ENCODE peak calls at places on chromosomes 13 and 19, in eight cellular contexts. T, S, J, A, M, N, F and O are unnamed samples.

GRCh38 chr19:6613711-6614110 is 22.8 kb upstream of the CD70 start:
- DNase-seq in T (no peak), S (no peak), J (peak), A (no peak), M (no peak), N (no peak), F (no peak), O (peak)

GRCh38 chr19:18063463-18063862 is 23.3 kb downstream of the IL12RB1 start:
- DNase-seq in T (no peak), S (no peak), J (no peak), A (no peak), M (no peak), N (no peak), F (peak), O (no peak)

GRCh38 chr13:108915095-108915633 is 285.8 kb downstream of the MYO16 start:
- DNase-seq in T (no peak), S (no peak), J (peak), A (no peak), M (no peak), N (no peak), F (no peak), O (no peak)

GRCh38 chr13:99272481-99272880 is 14.3 kb upstream of the GPR18 start:
- DNase-seq in T (no peak), S (no peak), J (no peak), A (no peak), M (no peak), N (no peak), F (no peak), O (no peak)

GRCh38 chr19:29492761-29493160 is 33.0 kb upstream of the VSTM2B start:
- DNase-seq in T (no peak), S (no peak), J (no peak), A (no peak), M (no peak), N (peak), F (no peak), O (no peak)

GRCh38 chr19:33409906-33410685 is 36.6 kb downstream of the CEBPG start:
- DNase-seq in T (no peak), S (no peak), J (no peak), A (no peak), M (no peak), N (no peak), F (no peak), O (no peak)

GRCh38 chr19:12527034-12527836 is 24.0 kb downstream of the ZNF564 start:
- DNase-seq in T (no peak), S (no peak), J (peak), A (no peak), M (no peak), N (no peak), F (no peak), O (no peak)

GRCh38 chr13:80473695-80474094 is 132.8 kb upstream of the SPRY2 start:
- DNase-seq in T (no peak), S (no peak), J (peak), A (peak), M (no peak), N (no peak), F (no peak), O (no peak)

GRCh38 chr13:101965096-101965495 is 436.8 kb downstream of the FGF14 start:
- DNase-seq in T (no peak), S (no peak), J (no peak), A (no peak), M (no peak), N (no peak), F (no peak), O (no peak)

GRCh38 chr19:55668603-55669348 is 6.2 kb upstream of the EPN1 start:
- DNase-seq in T (no peak), S (no peak), J (no peak), A (no peak), M (no peak), N (no peak), F (no peak), O (no peak)

GRCh38 chr19:18173054-18173571 is 500 bp upstream of the IFI30 start:
- DNase-seq in T (peak), S (peak), J (no peak), A (no peak), M (no peak), N (peak), F (no peak), O (peak)

GRCh38 chr19:48348039-48348438 is 15.7 kb downstream of the TMEM143 start:
- DNase-seq in T (no peak), S (no peak), J (no peak), A (peak), M (no peak), N (no peak), F (no peak), O (no peak)

GRCh38 chr19:48283908-48284307 is 14.0 kb downstream of the ZNF114 start:
- DNase-seq in T (no peak), S (no peak), J (peak), A (no peak), M (no peak), N (no peak), F (no peak), O (no peak)

GRCh38 chr19:50333737-50334617 is 4.8 kb upstream of the KCNC3 start:
- DNase-seq in T (peak), S (peak), J (peak), A (peak), M (peak), N (peak), F (no peak), O (no peak)

GRCh38 chr13:34765446-34766180 is 176.5 kb upstream of the NBEA start:
- DNase-seq in T (no peak), S (no peak), J (no peak), A (no peak), M (no peak), N (no peak), F (no peak), O (no peak)

GRCh38 chr13:35855531-35856019 is 275.6 kb downstream of the DCLK1 start:
- DNase-seq in T (no peak), S (no peak), J (peak), A (no peak), M (no peak), N (no peak), F (no peak), O (no peak)

GRCh38 chr19:41221514-41222205 is 2.6 kb downstream of the AXL start:
- DNase-seq in T (no peak), S (no peak), J (no peak), A (no peak), M (no peak), N (no peak), F (no peak), O (no peak)

GRCh38 chr19:45038931-45039893 is at the start of gene CLASRP:
- DNase-seq in T (peak), S (peak), J (peak), A (peak), M (peak), N (peak), F (peak), O (peak)

GRCh38 chr13:28659611-28659970 is 661 bp downstream of the POMP start:
- DNase-seq in T (no peak), S (no peak), J (peak), A (no peak), M (no peak), N (no peak), F (no peak), O (no peak)

GRCh38 chr19:40613669-40614594 is 12.8 kb downstream of the LTBP4 start:
- DNase-seq in T (peak), S (no peak), J (peak), A (peak), M (peak), N (peak), F (peak), O (peak)

GRCh38 chr19:3767050-3767449 is 4.6 kb downstream of the MRPL54 start:
- DNase-seq in T (no peak), S (no peak), J (no peak), A (no peak), M (no peak), N (no peak), F (no peak), O (no peak)

GRCh38 chr19:345320-345879 is 804 bp upstream of the MIER2 start:
- DNase-seq in T (no peak), S (no peak), J (no peak), A (no peak), M (no peak), N (no peak), F (no peak), O (no peak)

GRCh38 chr19:2775556-2776430 is 7.3 kb downstream of the SGTA start:
- DNase-seq in T (peak), S (no peak), J (peak), A (peak), M (peak), N (peak), F (no peak), O (peak)

GRCh38 chr13:71515639-71516038 is 351.4 kb downstream of the DACH1 start:
- DNase-seq in T (no peak), S (no peak), J (no peak), A (no peak), M (no peak), N (no peak), F (no peak), O (no peak)

GRCh38 chr19:45154064-45154827 is 6.5 kb downstream of the NKPD1 start:
- DNase-seq in T (no peak), S (no peak), J (peak), A (no peak), M (no peak), N (no peak), F (no peak), O (no peak)

GRCh38 chr13:25923217-25924085 is 128.4 kb downstream of the SHISA2 start:
- DNase-seq in T (no peak), S (no peak), J (no peak), A (no peak), M (no peak), N (no peak), F (no peak), O (no peak)

GRCh38 chr19:48249502-48250014 is 6.2 kb downstream of the CARD8 start:
- DNase-seq in T (peak), S (no peak), J (peak), A (peak), M (peak), N (peak), F (peak), O (peak)

GRCh38 chr19:4455742-4456565 is 1.6 kb downstream of the UBXN6 start:
- DNase-seq in T (peak), S (no peak), J (peak), A (peak), M (no peak), N (no peak), F (no peak), O (no peak)

GRCh38 chr13:19324325-19324724 is 142.7 kb upstream of the TUBA3C start:
- DNase-seq in T (no peak), S (no peak), J (no peak), A (no peak), M (no peak), N (no peak), F (no peak), O (no peak)

GRCh38 chr19:996051-996838 is 4.0 kb upstream of the GRIN3B start:
- DNase-seq in T (no peak), S (no peak), J (peak), A (peak), M (peak), N (no peak), F (no peak), O (no peak)

GRCh38 chr13:74325106-74325505 is 190.9 kb upstream of the KLF12 start:
- DNase-seq in T (no peak), S (no peak), J (peak), A (peak), M (no peak), N (no peak), F (no peak), O (no peak)

GRCh38 chr13:80340643-80341097 is 256 bp downstream of the SPRY2 start:
- DNase-seq in T (no peak), S (no peak), J (peak), A (no peak), M (no peak), N (peak), F (no peak), O (peak)

GRCh38 chr19:46571495-46571894 is 29.6 kb upstream of the CALM3 start:
- DNase-seq in T (no peak), S (no peak), J (peak), A (no peak), M (no peak), N (no peak), F (peak), O (no peak)

GRCh38 chr19:1365964-1366695 is 17.6 kb upstream of the NDUFS7 start:
- DNase-seq in T (no peak), S (no peak), J (no peak), A (no peak), M (no peak), N (no peak), F (no peak), O (no peak)

GRCh38 chr13:73733691-73734090 is 400.5 kb downstream of the KLF12 start:
- DNase-seq in T (no peak), S (no peak), J (no peak), A (no peak), M (no peak), N (no peak), F (no peak), O (no peak)

GRCh38 chr13:41905600-41906254 is 55.2 kb downstream of the VWA8 start:
- DNase-seq in T (no peak), S (no peak), J (peak), A (no peak), M (no peak), N (no peak), F (no peak), O (no peak)

GRCh38 chr13:59459972-59460371 is 703.8 kb downstream of the DIAPH3 start:
- DNase-seq in T (no peak), S (no peak), J (no peak), A (no peak), M (no peak), N (no peak), F (no peak), O (no peak)

GRCh38 chr13:111469916-111470506 is 149.6 kb downstream of the TEX29 start:
- DNase-seq in T (no peak), S (no peak), J (no peak), A (no peak), M (no peak), N (no peak), F (no peak), O (no peak)

GRCh38 chr13:48275507-48275906 is 28.0 kb upstream of the RB1 start:
- DNase-seq in T (no peak), S (no peak), J (no peak), A (no peak), M (no peak), N (no peak), F (no peak), O (no peak)

GRCh38 chr13:48278806-48279205 is 24.7 kb upstream of the RB1 start:
- DNase-seq in T (no peak), S (no peak), J (no peak), A (no peak), M (no peak), N (no peak), F (no peak), O (no peak)

GRCh38 chr13:48268019-48268418 is 35.0 kb downstream of the ITM2B start:
- DNase-seq in T (no peak), S (no peak), J (no peak), A (no peak), M (no peak), N (no peak), F (no peak), O (no peak)

DNA sequence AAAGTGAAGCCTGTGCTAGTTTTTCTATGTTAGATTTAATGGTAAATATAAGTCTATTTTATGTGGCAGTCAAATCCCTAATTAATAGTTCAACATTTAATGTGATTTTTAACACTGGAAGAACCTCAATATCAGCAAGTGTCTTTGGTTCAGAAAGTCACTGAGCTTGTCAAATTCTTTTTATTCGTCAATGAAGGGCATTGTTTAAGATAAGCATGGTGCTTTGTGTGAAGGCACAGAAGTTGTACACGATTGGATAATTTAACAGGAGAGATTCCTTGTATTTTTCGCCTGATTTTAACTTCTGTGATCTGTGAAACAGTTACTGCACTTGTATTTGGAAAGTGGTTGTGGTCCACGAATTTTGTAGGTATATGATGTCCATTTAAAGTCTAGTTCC is 30.2 kb upstream of the RB1 start:
- DNase-seq in T (no peak), S (no peak), J (no peak), A (no peak), M (no peak), N (no peak), F (no peak), O (no peak)
- TF ChIP-seq CTCF in T (no peak), S (no peak), J (no peak), A (no peak), M (no peak), N (no peak), F (no peak), O (no peak)

GRCh38 chr19:38211779-38212178 is 12.2 kb downstream of the DPF1 start:
- DNase-seq in T (no peak), S (no peak), J (no peak), A (no peak), M (no peak), N (no peak), F (no peak), O (no peak)

GRCh38 chr19:38210458-38210987 is 13.5 kb downstream of the DPF1 start:
- DNase-seq in T (peak), S (no peak), J (no peak), A (peak), M (no peak), N (no peak), F (peak), O (no peak)

GRCh38 chr19:38213911-38214625 is 10.0 kb downstream of the DPF1 start:
- DNase-seq in T (no peak), S (no peak), J (peak), A (no peak), M (peak), N (no peak), F (no peak), O (no peak)

GRCh38 chr19:38211206-38211605 is 12.8 kb downstream of the DPF1 start:
- DNase-seq in T (no peak), S (no peak), J (no peak), A (no peak), M (no peak), N (no peak), F (no peak), O (no peak)

GRCh38 chr19:38213469-38213868 is 10.6 kb downstream of the DPF1 start:
- DNase-seq in T (no peak), S (no peak), J (no peak), A (no peak), M (no peak), N (no peak), F (no peak), O (no peak)
- TF ChIP-seq CTCF in T (no peak), S (no peak), J (no peak), A (no peak), M (no peak), N (no peak), F (no peak), O (no peak)

DNA sequence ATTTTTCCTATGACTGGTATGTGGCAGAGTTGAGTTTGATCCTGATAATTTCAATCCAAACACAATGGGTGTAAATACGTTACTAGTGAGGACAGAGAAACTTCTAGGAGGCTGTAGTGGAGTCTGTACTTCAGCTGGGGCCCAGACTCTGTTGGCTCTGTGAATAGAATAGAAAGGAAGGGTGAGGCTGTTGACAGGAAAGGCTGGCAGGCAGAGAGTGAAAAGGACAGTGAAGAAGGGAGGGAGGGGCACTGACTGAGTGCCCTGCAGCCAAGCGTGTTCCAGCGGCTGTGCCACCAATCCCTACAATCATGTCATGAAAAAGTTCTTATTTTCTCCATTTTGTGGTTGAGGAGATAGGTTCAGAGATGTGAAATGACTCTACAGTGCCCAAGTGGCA is 80.5 kb downstream of the MBNL2 start:
- DNase-seq in T (no peak), S (no peak), J (no peak), A (no peak), M (no peak), N (no peak), F (no peak), O (no peak)
- TF ChIP-seq CTCF in T (no peak), S (no peak), J (no peak), A (no peak), M (no peak), N (no peak), F (no peak), O (no peak)

DNA sequence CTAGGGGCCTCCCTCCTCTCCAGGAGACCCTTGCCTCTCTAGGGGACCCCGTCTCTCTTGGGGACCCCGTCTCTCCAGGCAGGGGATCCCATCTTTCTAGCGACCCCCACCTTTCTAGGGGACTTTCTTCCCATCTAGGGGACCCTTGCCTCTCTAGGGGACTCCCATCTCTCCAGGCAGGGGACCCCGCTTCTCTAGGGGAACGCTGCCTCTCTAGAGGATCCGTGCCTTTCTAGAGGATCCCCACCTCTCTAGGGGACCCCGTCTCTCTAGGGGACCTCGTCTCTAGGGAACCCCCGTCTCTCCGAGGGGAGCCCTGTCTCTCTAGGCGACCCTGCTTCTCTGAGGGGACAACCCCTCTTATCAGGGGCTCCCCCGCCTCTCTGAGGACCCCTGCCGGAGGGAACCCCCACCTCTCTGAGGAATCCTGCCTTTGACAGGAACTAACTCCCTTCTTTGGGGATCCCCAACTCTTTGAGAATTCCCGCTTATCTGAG is 19.1 kb upstream of the GATAD2A start:
- DNase-seq in T (no peak), S (no peak), J (no peak), A (no peak), M (no peak), N (no peak), F (no peak), O (no peak)
- TF ChIP-seq CTCF in T (no peak), S (no peak), J (peak), A (no peak), M (no peak), N (no peak), F (no peak), O (peak)

GRCh38 chr19:9431475-9431874 is 3.9 kb downstream of the ZNF266 start:
- DNase-seq in T (peak), S (no peak), J (no peak), A (no peak), M (peak), N (no peak), F (peak), O (no peak)
- TF ChIP-seq CTCF in T (peak), S (no peak), J (peak), A (no peak), M (peak), N (no peak), F (peak), O (peak)

GRCh38 chr19:42325308-42325895 is at the start of gene MEGF8:
- DNase-seq in T (peak), S (peak), J (peak), A (peak), M (peak), N (peak), F (peak), O (peak)
- TF ChIP-seq CTCF in T (peak), S (no peak), J (peak), A (peak), M (no peak), N (peak), F (peak), O (no peak)

DNA sequence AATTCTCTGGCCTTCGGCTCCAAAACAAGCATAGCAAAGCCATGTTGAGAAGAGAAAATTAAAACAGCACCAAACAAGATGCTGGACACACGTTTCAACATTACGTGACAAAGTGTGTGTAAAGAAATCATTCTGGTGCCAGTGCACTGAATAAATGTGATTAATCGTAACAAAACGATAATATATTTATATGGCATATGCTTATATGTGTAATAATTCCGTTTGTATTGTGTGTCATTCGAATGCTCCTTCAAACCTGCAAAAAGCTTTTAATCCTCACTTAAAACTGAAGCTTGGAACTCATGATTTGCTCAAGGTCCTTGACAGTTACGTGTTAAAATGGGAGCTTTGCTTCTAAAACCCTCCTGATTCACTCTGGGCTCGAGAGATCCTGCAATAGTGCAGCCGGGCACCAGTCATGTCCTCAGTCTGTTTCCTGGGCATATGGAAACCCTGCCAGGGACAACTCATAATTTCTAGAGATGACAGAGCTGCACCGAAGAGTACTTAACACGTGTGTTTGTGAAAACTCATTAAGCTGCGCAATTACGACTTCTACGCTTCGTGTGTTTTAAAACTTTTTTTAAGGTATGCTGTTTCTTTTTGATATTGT is 731 bp upstream of the AKAP8L start:
- DNase-seq in T (no peak), S (no peak), J (peak), A (peak), M (no peak), N (no peak), F (no peak), O (no peak)
- TF ChIP-seq CTCF in T (peak), S (no peak), J (no peak), A (no peak), M (peak), N (no peak), F (no peak), O (peak)